ENCODE peak calls at places on chromosomes 4 and X, in five cellular contexts. S is islet precursor cell, P is EH, Q is hypothalamus, V is WTC11. R is an unnamed sample.

GRCh38 chr4:113145519-113146291 is 96.3 kb downstream of the ANK2 start:
- DNase-seq in S (peak), Q (no peak), P (no peak), V (peak), R (no peak)

GRCh38 chrX:80807606-80808159 is 2.0 kb downstream of the BRWD3 start:
- DNase-seq in P (peak), V (no peak), S (no peak), Q (no peak), R (peak)

GRCh38 chr4:108900018-108900417 is 137.2 kb upstream of the ETNPPL start:
- DNase-seq in S (no peak), Q (no peak), V (no peak), P (no peak), R (no peak)

GRCh38 chr4:180057891-180058643 is 2185.1 kb upstream of the TENM3 start:
- DNase-seq in V (peak), S (peak), Q (peak), P (peak), R (peak)

GRCh38 chr4:38326499-38326898 is 337.5 kb upstream of the KLF3 start:
- DNase-seq in V (no peak), S (no peak), Q (no peak), P (no peak), R (no peak)

GRCh38 chr4:74161676-74162450 is 3.9 kb downstream of the MTHFD2L start:
- DNase-seq in Q (no peak), V (no peak), P (peak), S (no peak), R (peak)

GRCh38 chr4:151917145-151917775 is 156.5 kb upstream of the GATB start:
- DNase-seq in Q (no peak), S (no peak), V (no peak), P (peak), R (no peak)

GRCh38 chrX:46381630-46382029 is 163.6 kb downstream of the ZNF674 start:
- DNase-seq in S (no peak), Q (no peak), P (peak), V (peak), R (no peak)

GRCh38 chrX:41084044-41084359 is 1.2 kb upstream of the USP9X start:
- DNase-seq in Q (no peak), P (no peak), V (no peak), S (no peak), R (no peak)

GRCh38 chr4:42656736-42656985 is 244 bp downstream of the ATP8A1 start:
- DNase-seq in P (no peak), Q (no peak), V (no peak), S (no peak), R (no peak)